ENCODE peak calls at places on chromosomes 2 and 18, in four cellular contexts. One of them, this sample, is unnamed.
A peak's percentile ranks its signal among the peaks of the same experiment; 100 is the strongest.

GRCh38 chr18:67612281-67612680 is 95.8 kb upstream of the DSEL start:
- DNase-seq in A673: no peak
- DNase-seq in nephron progenitor cell: no peak
- DNase-seq in mesothelial cell of epicardium: no peak
- DNase-seq in this sample: no peak

GRCh38 chr2:85852078-85852790 is 36.6 kb downstream of the ST3GAL5 start:
- DNase-seq in nephron progenitor cell: no peak
- DNase-seq in A673: no peak
- DNase-seq in mesothelial cell of epicardium: no peak
- DNase-seq in this sample: no peak

GRCh38 chr2:127792805-127793204 is 18.2 kb downstream of the WDR33 start:
- DNase-seq in A673: no peak
- DNase-seq in mesothelial cell of epicardium: no peak
- DNase-seq in nephron progenitor cell: no peak
- DNase-seq in this sample: no peak

GRCh38 chr2:88874063-88874657 is 182.7 kb downstream of the RPIA start:
- DNase-seq in mesothelial cell of epicardium: no peak
- DNase-seq in A673: peak; percentile 65
- DNase-seq in nephron progenitor cell: peak; percentile 6
- DNase-seq in this sample: peak; percentile 6

GRCh38 chr18:29378739-29379138 is 1201.8 kb upstream of the CDH2 start:
- DNase-seq in A673: no peak
- DNase-seq in nephron progenitor cell: no peak
- DNase-seq in mesothelial cell of epicardium: no peak
- DNase-seq in this sample: no peak

GRCh38 chr2:232249096-232249495 is 129.5 kb upstream of the ALPP start:
- DNase-seq in A673: no peak
- DNase-seq in mesothelial cell of epicardium: no peak
- DNase-seq in nephron progenitor cell: no peak
- DNase-seq in this sample: no peak

GRCh38 chr18:28689591-28689990 is 512.7 kb upstream of the CDH2 start:
- DNase-seq in nephron progenitor cell: no peak
- DNase-seq in A673: peak; percentile 60
- DNase-seq in mesothelial cell of epicardium: no peak
- DNase-seq in this sample: no peak

GRCh38 chr2:72092099-72092498 is 55.6 kb downstream of the CYP26B1 start:
- DNase-seq in A673: no peak
- DNase-seq in nephron progenitor cell: no peak
- DNase-seq in mesothelial cell of epicardium: no peak
- DNase-seq in this sample: no peak

GRCh38 chr2:10762651-10763460 is 41.4 kb downstream of the ATP6V1C2 start:
- DNase-seq in A673: peak; percentile 48
- DNase-seq in nephron progenitor cell: no peak
- DNase-seq in mesothelial cell of epicardium: no peak
- DNase-seq in this sample: no peak

GRCh38 chr2:213336253-213336770 is 52.0 kb downstream of the SPAG16 start:
- DNase-seq in nephron progenitor cell: no peak
- DNase-seq in mesothelial cell of epicardium: no peak
- DNase-seq in A673: no peak
- DNase-seq in this sample: no peak

GRCh38 chr18:3579701-3580100 is 129.7 kb downstream of the TGIF1 start:
- DNase-seq in mesothelial cell of epicardium: no peak
- DNase-seq in A673: no peak
- DNase-seq in nephron progenitor cell: no peak
- DNase-seq in this sample: no peak

GRCh38 chr2:149573760-149574159 is 13.8 kb downstream of the MMADHC start:
- DNase-seq in mesothelial cell of epicardium: no peak
- DNase-seq in A673: peak; percentile 22
- DNase-seq in nephron progenitor cell: no peak
- DNase-seq in this sample: no peak
- TF ChIP-seq CTCF in mesothelial cell of epicardium: peak; percentile 69
- TF ChIP-seq CTCF in A673: peak; percentile 50
- TF ChIP-seq CTCF in nephron progenitor cell: peak; percentile 29
- TF ChIP-seq CTCF in this sample: peak; percentile 67

DNA sequence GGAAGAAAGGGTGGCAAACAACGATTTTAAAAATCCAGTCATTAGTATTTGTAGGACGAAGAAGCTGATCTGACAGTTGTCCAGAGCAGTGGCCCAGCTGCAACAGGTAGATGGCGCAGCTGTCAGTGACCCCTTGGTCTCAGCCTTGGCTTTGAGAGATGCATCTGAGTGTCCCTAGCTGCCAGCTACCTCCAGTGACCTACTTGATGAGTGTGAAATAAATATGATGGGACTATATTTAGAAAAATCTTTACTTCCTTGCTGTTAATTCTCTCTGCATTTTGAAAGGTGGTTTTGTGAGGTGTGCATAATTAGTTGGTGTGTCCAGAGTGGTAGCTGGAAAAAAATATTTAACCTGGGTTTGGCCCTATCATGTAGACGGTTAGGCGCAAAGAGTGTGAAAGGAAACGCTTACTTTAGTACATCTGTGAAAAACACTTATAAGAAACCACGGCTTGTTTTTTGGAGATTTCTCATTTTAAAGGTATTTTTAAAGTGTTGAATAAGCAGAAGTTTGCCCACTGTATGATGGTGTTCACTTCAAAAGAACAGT is 962 bp downstream of the INPP1 start:
- DNase-seq in A673: no peak
- DNase-seq in nephron progenitor cell: no peak
- DNase-seq in mesothelial cell of epicardium: no peak
- DNase-seq in this sample: no peak
- TF ChIP-seq CTCF in A673: peak; percentile 23
- TF ChIP-seq CTCF in nephron progenitor cell: peak; percentile 16
- TF ChIP-seq CTCF in mesothelial cell of epicardium: no peak
- TF ChIP-seq CTCF in this sample: peak; percentile 46

GRCh38 chr2:102520009-102520408 is 47.0 kb downstream of the SLC9A4 start:
- DNase-seq in A673: peak; percentile 55
- DNase-seq in mesothelial cell of epicardium: no peak
- DNase-seq in nephron progenitor cell: peak; percentile 20
- DNase-seq in this sample: no peak
- TF ChIP-seq CTCF in A673: peak; percentile 73
- TF ChIP-seq CTCF in mesothelial cell of epicardium: peak; percentile 49
- TF ChIP-seq CTCF in nephron progenitor cell: peak; percentile 73
- TF ChIP-seq CTCF in this sample: peak; percentile 76

GRCh38 chr2:222677981-222678380 is 6.5 kb downstream of the MOGAT1 start:
- DNase-seq in A673: peak; percentile 49
- DNase-seq in mesothelial cell of epicardium: no peak
- DNase-seq in nephron progenitor cell: no peak
- DNase-seq in this sample: no peak
- TF ChIP-seq CTCF in A673: no peak
- TF ChIP-seq CTCF in mesothelial cell of epicardium: no peak
- TF ChIP-seq CTCF in nephron progenitor cell: no peak
- TF ChIP-seq CTCF in this sample: peak; percentile 38

GRCh38 chr18:8519102-8519501 is 90.1 kb upstream of the RAB12 start:
- DNase-seq in nephron progenitor cell: no peak
- DNase-seq in mesothelial cell of epicardium: no peak
- DNase-seq in A673: no peak
- DNase-seq in this sample: no peak
- TF ChIP-seq CTCF in nephron progenitor cell: no peak
- TF ChIP-seq CTCF in mesothelial cell of epicardium: no peak
- TF ChIP-seq CTCF in A673: no peak
- TF ChIP-seq CTCF in this sample: no peak

GRCh38 chr18:23956483-23956882 is 58.1 kb upstream of the TTC39C start:
- DNase-seq in mesothelial cell of epicardium: no peak
- DNase-seq in nephron progenitor cell: no peak
- DNase-seq in A673: no peak
- DNase-seq in this sample: no peak
- TF ChIP-seq CTCF in mesothelial cell of epicardium: no peak
- TF ChIP-seq CTCF in nephron progenitor cell: no peak
- TF ChIP-seq CTCF in A673: no peak
- TF ChIP-seq CTCF in this sample: no peak

GRCh38 chr2:240578110-240578450 is 8.5 kb upstream of the CAPN10 start:
- DNase-seq in mesothelial cell of epicardium: no peak
- DNase-seq in nephron progenitor cell: no peak
- DNase-seq in A673: no peak
- DNase-seq in this sample: no peak

GRCh38 chr2:240581811-240582210 is 4.7 kb upstream of the CAPN10 start:
- DNase-seq in nephron progenitor cell: no peak
- DNase-seq in mesothelial cell of epicardium: no peak
- DNase-seq in A673: no peak
- DNase-seq in this sample: no peak

GRCh38 chr2:240579071-240579762 is 7.3 kb upstream of the CAPN10 start:
- DNase-seq in mesothelial cell of epicardium: no peak
- DNase-seq in A673: no peak
- DNase-seq in nephron progenitor cell: no peak
- DNase-seq in this sample: no peak

GRCh38 chr2:240578488-240578887 is 8.0 kb upstream of the CAPN10 start:
- DNase-seq in A673: no peak
- DNase-seq in nephron progenitor cell: no peak
- DNase-seq in mesothelial cell of epicardium: no peak
- DNase-seq in this sample: no peak

GRCh38 chr2:240579771-240580614 is 6.5 kb upstream of the CAPN10 start:
- DNase-seq in nephron progenitor cell: no peak
- DNase-seq in A673: no peak
- DNase-seq in mesothelial cell of epicardium: no peak
- DNase-seq in this sample: no peak
- TF ChIP-seq CTCF in nephron progenitor cell: no peak
- TF ChIP-seq CTCF in A673: no peak
- TF ChIP-seq CTCF in mesothelial cell of epicardium: no peak
- TF ChIP-seq CTCF in this sample: no peak

This sample was measured in neural crest cell.